ENCODE peak calls at places on chromosomes 13 and 19, in four cellular contexts. One of them, this sample, is unnamed.

GRCh38 chr19:4781851-4782250 is 9.7 kb upstream of the FEM1A start:
- DNase-seq in naive thymus-derived CD8-positive, alpha-beta T cell: no peak
- DNase-seq in lower leg skin: no peak
- DNase-seq in activated T-cell treated with anti-CD3 and anti-CD28 coated beads for 48 hours: no peak
- DNase-seq in this sample: no peak

GRCh38 chr13:112200200-112200599 is 133.3 kb downstream of the SOX1 start:
- DNase-seq in activated T-cell treated with anti-CD3 and anti-CD28 coated beads for 48 hours: no peak
- DNase-seq in naive thymus-derived CD8-positive, alpha-beta T cell: no peak
- DNase-seq in lower leg skin: no peak
- DNase-seq in this sample: no peak

GRCh38 chr19:10010939-10011338 is 635 bp upstream of the COL5A3 start:
- DNase-seq in lower leg skin: no peak
- DNase-seq in naive thymus-derived CD8-positive, alpha-beta T cell: no peak
- DNase-seq in activated T-cell treated with anti-CD3 and anti-CD28 coated beads for 48 hours: no peak
- DNase-seq in this sample: no peak

GRCh38 chr19:54631489-54631888 is 1.2 kb downstream of the LILRB1 start:
- DNase-seq in activated T-cell treated with anti-CD3 and anti-CD28 coated beads for 48 hours: no peak
- DNase-seq in lower leg skin: no peak
- DNase-seq in naive thymus-derived CD8-positive, alpha-beta T cell: no peak
- DNase-seq in this sample: no peak

GRCh38 chr13:63853816-63854215 is 2438.2 kb upstream of the PCDH20 start:
- DNase-seq in naive thymus-derived CD8-positive, alpha-beta T cell: no peak
- DNase-seq in activated T-cell treated with anti-CD3 and anti-CD28 coated beads for 48 hours: no peak
- DNase-seq in lower leg skin: no peak
- DNase-seq in this sample: no peak

GRCh38 chr13:44219808-44220544 is 153.6 kb upstream of the SERP2 start:
- DNase-seq in activated T-cell treated with anti-CD3 and anti-CD28 coated beads for 48 hours: no peak
- DNase-seq in lower leg skin: no peak
- DNase-seq in naive thymus-derived CD8-positive, alpha-beta T cell: no peak
- DNase-seq in this sample: peak

GRCh38 chr19:53545271-53546065 is 7.5 kb downstream of the ZNF331 start:
- DNase-seq in naive thymus-derived CD8-positive, alpha-beta T cell: no peak
- DNase-seq in lower leg skin: no peak
- DNase-seq in activated T-cell treated with anti-CD3 and anti-CD28 coated beads for 48 hours: no peak
- DNase-seq in this sample: peak

GRCh38 chr19:50673118-50673517 is 23.9 kb downstream of the C19orf81 start:
- DNase-seq in lower leg skin: no peak
- DNase-seq in naive thymus-derived CD8-positive, alpha-beta T cell: no peak
- DNase-seq in activated T-cell treated with anti-CD3 and anti-CD28 coated beads for 48 hours: no peak
- DNase-seq in this sample: no peak

GRCh38 chr19:58572818-58573657 is at the start of gene MZF1:
- DNase-seq in naive thymus-derived CD8-positive, alpha-beta T cell: peak
- DNase-seq in lower leg skin: peak
- DNase-seq in activated T-cell treated with anti-CD3 and anti-CD28 coated beads for 48 hours: peak
- DNase-seq in this sample: peak

GRCh38 chr19:18771328-18772242 is 19.5 kb downstream of the COMP start:
- DNase-seq in naive thymus-derived CD8-positive, alpha-beta T cell: no peak
- DNase-seq in lower leg skin: no peak
- DNase-seq in activated T-cell treated with anti-CD3 and anti-CD28 coated beads for 48 hours: no peak
- DNase-seq in this sample: no peak

GRCh38 chr13:73677041-73677589 is 457.1 kb downstream of the KLF12 start:
- DNase-seq in lower leg skin: no peak
- DNase-seq in naive thymus-derived CD8-positive, alpha-beta T cell: no peak
- DNase-seq in activated T-cell treated with anti-CD3 and anti-CD28 coated beads for 48 hours: no peak
- DNase-seq in this sample: peak

GRCh38 chr13:30026093-30026492 is 175.7 kb upstream of the UBL3 start:
- DNase-seq in lower leg skin: peak
- DNase-seq in naive thymus-derived CD8-positive, alpha-beta T cell: no peak
- DNase-seq in activated T-cell treated with anti-CD3 and anti-CD28 coated beads for 48 hours: no peak
- DNase-seq in this sample: peak

GRCh38 chr13:24066405-24067292 is 93.9 kb upstream of the SPATA13 start:
- DNase-seq in activated T-cell treated with anti-CD3 and anti-CD28 coated beads for 48 hours: no peak
- DNase-seq in lower leg skin: no peak
- DNase-seq in naive thymus-derived CD8-positive, alpha-beta T cell: no peak
- DNase-seq in this sample: no peak

GRCh38 chr13:31913459-31913858 is 118.1 kb upstream of the FRY start:
- DNase-seq in lower leg skin: no peak
- DNase-seq in activated T-cell treated with anti-CD3 and anti-CD28 coated beads for 48 hours: no peak
- DNase-seq in naive thymus-derived CD8-positive, alpha-beta T cell: no peak
- DNase-seq in this sample: no peak

GRCh38 chr19:3179739-3180293 is 1.2 kb downstream of the S1PR4 start:
- DNase-seq in naive thymus-derived CD8-positive, alpha-beta T cell: no peak
- DNase-seq in activated T-cell treated with anti-CD3 and anti-CD28 coated beads for 48 hours: peak
- DNase-seq in lower leg skin: no peak
- DNase-seq in this sample: no peak

GRCh38 chr19:33064778-33065550 is at the start of gene RHPN2:
- DNase-seq in naive thymus-derived CD8-positive, alpha-beta T cell: peak
- DNase-seq in lower leg skin: no peak
- DNase-seq in activated T-cell treated with anti-CD3 and anti-CD28 coated beads for 48 hours: peak
- DNase-seq in this sample: no peak

GRCh38 chr19:41811036-41811435 is 14.6 kb downstream of the CEACAM3 start:
- DNase-seq in lower leg skin: peak
- DNase-seq in naive thymus-derived CD8-positive, alpha-beta T cell: no peak
- DNase-seq in activated T-cell treated with anti-CD3 and anti-CD28 coated beads for 48 hours: no peak
- DNase-seq in this sample: no peak

GRCh38 chr19:4567584-4568071 is 8.1 kb upstream of the SEMA6B start:
- DNase-seq in naive thymus-derived CD8-positive, alpha-beta T cell: peak
- DNase-seq in lower leg skin: no peak
- DNase-seq in activated T-cell treated with anti-CD3 and anti-CD28 coated beads for 48 hours: peak
- DNase-seq in this sample: peak

GRCh38 chr13:89763011-89763410 is 1584.5 kb upstream of the MIR17HG start:
- DNase-seq in lower leg skin: no peak
- DNase-seq in activated T-cell treated with anti-CD3 and anti-CD28 coated beads for 48 hours: no peak
- DNase-seq in naive thymus-derived CD8-positive, alpha-beta T cell: no peak
- DNase-seq in this sample: no peak

GRCh38 chr19:14570864-14571527 is 870 bp downstream of the NDUFB7 start:
- DNase-seq in activated T-cell treated with anti-CD3 and anti-CD28 coated beads for 48 hours: no peak
- DNase-seq in lower leg skin: no peak
- DNase-seq in naive thymus-derived CD8-positive, alpha-beta T cell: no peak
- DNase-seq in this sample: no peak

GRCh38 chr19:5057860-5058259 is 88.9 kb downstream of the KDM4B start:
- DNase-seq in activated T-cell treated with anti-CD3 and anti-CD28 coated beads for 48 hours: no peak
- DNase-seq in lower leg skin: no peak
- DNase-seq in naive thymus-derived CD8-positive, alpha-beta T cell: no peak
- DNase-seq in this sample: no peak

GRCh38 chr13:95604534-95604915 is 40.0 kb downstream of the DZIP1 start:
- DNase-seq in lower leg skin: no peak
- DNase-seq in activated T-cell treated with anti-CD3 and anti-CD28 coated beads for 48 hours: no peak
- DNase-seq in naive thymus-derived CD8-positive, alpha-beta T cell: no peak
- DNase-seq in this sample: peak

GRCh38 chr19:34639491-34640085 is 37.4 kb downstream of the SCGB2B2 start:
- DNase-seq in activated T-cell treated with anti-CD3 and anti-CD28 coated beads for 48 hours: peak
- DNase-seq in lower leg skin: no peak
- DNase-seq in naive thymus-derived CD8-positive, alpha-beta T cell: peak
- DNase-seq in this sample: peak

GRCh38 chr19:36009220-36009619 is 607 bp upstream of the SYNE4 start:
- DNase-seq in lower leg skin: no peak
- DNase-seq in naive thymus-derived CD8-positive, alpha-beta T cell: peak
- DNase-seq in activated T-cell treated with anti-CD3 and anti-CD28 coated beads for 48 hours: peak
- DNase-seq in this sample: peak

GRCh38 chr19:55585658-55586339 is 5.2 kb upstream of the ZNF579 start:
- DNase-seq in lower leg skin: no peak
- DNase-seq in naive thymus-derived CD8-positive, alpha-beta T cell: peak
- DNase-seq in activated T-cell treated with anti-CD3 and anti-CD28 coated beads for 48 hours: peak
- DNase-seq in this sample: peak

GRCh38 chr19:46975918-46976782 is 43.5 kb upstream of the NPAS1 start:
- DNase-seq in lower leg skin: peak
- DNase-seq in activated T-cell treated with anti-CD3 and anti-CD28 coated beads for 48 hours: no peak
- DNase-seq in naive thymus-derived CD8-positive, alpha-beta T cell: no peak
- DNase-seq in this sample: peak

GRCh38 chr19:42284066-42284501 is 15.0 kb downstream of the CIC start:
- DNase-seq in lower leg skin: peak
- DNase-seq in activated T-cell treated with anti-CD3 and anti-CD28 coated beads for 48 hours: peak
- DNase-seq in naive thymus-derived CD8-positive, alpha-beta T cell: peak
- DNase-seq in this sample: no peak

GRCh38 chr13:99062593-99062992 is 84.7 kb upstream of the DOCK9 start:
- DNase-seq in lower leg skin: no peak
- DNase-seq in activated T-cell treated with anti-CD3 and anti-CD28 coated beads for 48 hours: no peak
- DNase-seq in naive thymus-derived CD8-positive, alpha-beta T cell: no peak
- DNase-seq in this sample: peak

GRCh38 chr19:19628499-19629134 is 597 bp upstream of the LPAR2 start:
- DNase-seq in naive thymus-derived CD8-positive, alpha-beta T cell: peak
- DNase-seq in activated T-cell treated with anti-CD3 and anti-CD28 coated beads for 48 hours: peak
- DNase-seq in lower leg skin: no peak
- DNase-seq in this sample: peak

GRCh38 chr19:49333426-49334288 is 1.5 kb upstream of the CD37 start:
- DNase-seq in activated T-cell treated with anti-CD3 and anti-CD28 coated beads for 48 hours: peak
- DNase-seq in lower leg skin: no peak
- DNase-seq in naive thymus-derived CD8-positive, alpha-beta T cell: peak
- DNase-seq in this sample: no peak

GRCh38 chr13:21055016-21055415 is 6.4 kb downstream of the LATS2 start:
- DNase-seq in naive thymus-derived CD8-positive, alpha-beta T cell: no peak
- DNase-seq in activated T-cell treated with anti-CD3 and anti-CD28 coated beads for 48 hours: no peak
- DNase-seq in lower leg skin: no peak
- DNase-seq in this sample: no peak

GRCh38 chr13:40777166-40777956 is 6.4 kb upstream of the MRPS31 start:
- DNase-seq in naive thymus-derived CD8-positive, alpha-beta T cell: no peak
- DNase-seq in lower leg skin: no peak
- DNase-seq in activated T-cell treated with anti-CD3 and anti-CD28 coated beads for 48 hours: no peak
- DNase-seq in this sample: peak

GRCh38 chr13:101354895-101355294 is 61.4 kb downstream of the NALCN start:
- DNase-seq in activated T-cell treated with anti-CD3 and anti-CD28 coated beads for 48 hours: no peak
- DNase-seq in naive thymus-derived CD8-positive, alpha-beta T cell: no peak
- DNase-seq in lower leg skin: no peak
- DNase-seq in this sample: no peak

GRCh38 chr13:47188802-47189201 is 291.9 kb upstream of the HTR2A start:
- DNase-seq in naive thymus-derived CD8-positive, alpha-beta T cell: no peak
- DNase-seq in activated T-cell treated with anti-CD3 and anti-CD28 coated beads for 48 hours: no peak
- DNase-seq in lower leg skin: no peak
- DNase-seq in this sample: no peak